ENCODE peak calls at places on chromosomes 7 and 10, in four cellular contexts. One of them, this sample, is unnamed.
A peak's percentile ranks its signal among the peaks of the same experiment; 100 is the strongest.

GRCh38 chr7:128904381-128905197 is 5.9 kb downstream of the KCP start:
- DNase-seq in K562: peak; percentile 66
- DNase-seq in HCT116: peak; percentile 52
- DNase-seq in GM12878: peak; percentile 35
- DNase-seq in this sample: peak; percentile 54

GRCh38 chr7:130441408-130441854 is 615 bp upstream of the CEP41 start:
- DNase-seq in K562: peak; percentile 31
- DNase-seq in GM12878: no peak
- DNase-seq in HCT116: no peak
- DNase-seq in this sample: no peak

GRCh38 chr10:84341538-84341856 is 13.1 kb downstream of the CCSER2 start:
- DNase-seq in K562: peak; percentile 30
- DNase-seq in GM12878: no peak
- DNase-seq in HCT116: no peak
- DNase-seq in this sample: no peak

GRCh38 chr7:157807510-157807909 is 470.7 kb downstream of the DNAJB6 start:
- DNase-seq in HCT116: peak; percentile 40
- DNase-seq in K562: no peak
- DNase-seq in GM12878: no peak
- DNase-seq in this sample: no peak

GRCh38 chr7:41046221-41046761 is 656.6 kb downstream of the INHBA start:
- DNase-seq in K562: no peak
- DNase-seq in HCT116: no peak
- DNase-seq in GM12878: no peak
- DNase-seq in this sample: no peak

GRCh38 chr7:111202321-111202720 is 111.4 kb downstream of the LRRN3 start:
- DNase-seq in K562: no peak
- DNase-seq in GM12878: no peak
- DNase-seq in HCT116: no peak
- DNase-seq in this sample: no peak

GRCh38 chr10:3534433-3534832 is 250.6 kb downstream of the KLF6 start:
- DNase-seq in HCT116: no peak
- DNase-seq in GM12878: no peak
- DNase-seq in K562: no peak
- DNase-seq in this sample: no peak

GRCh38 chr10:58621379-58622077 is 108.9 kb downstream of the BICC1 start:
- DNase-seq in GM12878: no peak
- DNase-seq in K562: no peak
- DNase-seq in HCT116: no peak
- DNase-seq in this sample: no peak

GRCh38 chr10:76428541-76429330 is 997.3 kb downstream of the LRMDA start:
- DNase-seq in GM12878: no peak
- DNase-seq in K562: no peak
- DNase-seq in HCT116: no peak
- DNase-seq in this sample: no peak

GRCh38 chr7:98555403-98555802 is 61.7 kb upstream of the NPTX2 start:
- DNase-seq in HCT116: no peak
- DNase-seq in K562: no peak
- DNase-seq in GM12878: no peak
- DNase-seq in this sample: no peak

GRCh38 chr10:119250641-119251314 is 43.4 kb downstream of the GRK5 start:
- DNase-seq in HCT116: no peak
- DNase-seq in GM12878: no peak
- DNase-seq in K562: no peak
- DNase-seq in this sample: no peak

GRCh38 chr10:28891058-28891713 is 213.9 kb downstream of the BAMBI start:
- DNase-seq in GM12878: no peak
- DNase-seq in K562: no peak
- DNase-seq in HCT116: no peak
- DNase-seq in this sample: no peak

GRCh38 chr10:36172054-36172531 is 530.0 kb upstream of the FZD8 start:
- DNase-seq in HCT116: no peak
- DNase-seq in K562: no peak
- DNase-seq in GM12878: no peak
- DNase-seq in this sample: no peak

GRCh38 chr10:113038183-113038582 is 88.1 kb downstream of the TCF7L2 start:
- DNase-seq in HCT116: no peak
- DNase-seq in K562: no peak
- DNase-seq in GM12878: no peak
- DNase-seq in this sample: no peak

GRCh38 chr7:8581842-8582241 is 148.4 kb downstream of the NXPH1 start:
- DNase-seq in HCT116: no peak
- DNase-seq in GM12878: no peak
- DNase-seq in K562: no peak
- DNase-seq in this sample: no peak

GRCh38 chr10:6298428-6298827 is 95.7 kb downstream of the PFKFB3 start:
- DNase-seq in HCT116: no peak
- DNase-seq in K562: no peak
- DNase-seq in GM12878: no peak
- DNase-seq in this sample: no peak

GRCh38 chr7:146937836-146938235 is 821.2 kb downstream of the CNTNAP2 start:
- DNase-seq in HCT116: no peak
- DNase-seq in K562: no peak
- DNase-seq in GM12878: no peak
- DNase-seq in this sample: no peak

DNA sequence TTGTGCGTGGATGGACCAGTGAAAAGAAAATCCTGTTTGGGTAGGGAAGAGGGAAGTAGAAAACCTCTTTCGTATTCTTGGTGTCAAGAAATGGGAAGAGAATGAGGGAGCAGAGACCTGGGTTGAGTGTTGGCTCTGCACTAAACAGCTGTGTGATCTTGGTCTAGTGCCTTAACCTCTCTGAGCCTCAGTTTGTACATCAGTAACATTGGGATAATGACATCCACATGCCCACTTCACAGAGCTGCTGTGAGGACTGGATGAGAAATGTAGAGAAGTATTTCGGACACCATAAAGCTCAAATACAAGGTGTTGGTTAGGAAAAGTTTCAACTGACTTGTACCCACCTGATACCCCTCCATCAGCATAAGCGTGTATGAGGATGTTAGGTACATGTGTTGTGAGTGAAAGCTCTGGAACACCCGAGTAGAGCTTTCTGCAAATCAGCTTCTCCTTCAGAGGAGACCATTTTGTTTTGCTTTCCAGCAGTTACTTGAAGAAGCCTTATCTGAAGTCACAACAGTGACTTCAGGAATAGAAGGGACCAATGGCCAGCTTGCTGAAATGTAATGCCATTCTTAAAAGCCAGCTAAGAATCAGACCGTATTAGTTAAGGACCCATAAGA is 11.2 kb downstream of the TRIM56 start:
- DNase-seq in HCT116: no peak
- DNase-seq in K562: no peak
- DNase-seq in GM12878: no peak
- DNase-seq in this sample: no peak
- TF ChIP-seq EGR1 in HCT116: no peak
- TF ChIP-seq EGR1 in K562: no peak
- TF ChIP-seq EGR1 in GM12878: no peak
- TF ChIP-seq EGR1 in this sample: no peak

GRCh38 chr7:12623885-12624498 is 53.5 kb downstream of the SCIN start:
- DNase-seq in K562: peak; percentile 21
- DNase-seq in HCT116: peak; percentile 13
- DNase-seq in GM12878: no peak
- DNase-seq in this sample: no peak
- TF ChIP-seq SRF in K562: no peak
- TF ChIP-seq SRF in HCT116: no peak
- TF ChIP-seq SRF in GM12878: no peak
- TF ChIP-seq SRF in this sample: no peak

DNA sequence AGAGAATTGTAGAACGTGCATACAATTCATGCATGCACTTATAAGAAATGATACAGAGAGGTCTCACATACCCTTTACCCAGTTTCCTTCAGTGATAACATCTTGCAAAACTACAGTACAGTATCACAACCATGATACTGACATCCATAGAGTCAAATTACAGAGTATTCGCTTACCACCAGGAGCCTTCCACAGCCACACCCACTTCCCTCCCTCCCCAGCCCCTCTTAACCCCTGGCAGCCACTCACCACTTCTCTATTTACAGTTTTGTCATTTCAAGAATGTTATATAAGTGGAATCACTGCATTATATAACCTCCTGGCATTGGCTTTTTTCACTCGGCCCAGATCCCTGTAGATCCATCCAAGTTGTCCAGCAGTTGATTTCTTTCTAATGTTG is 143.8 kb downstream of the ZNF248 start:
- DNase-seq in K562: no peak
- DNase-seq in GM12878: no peak
- DNase-seq in HCT116: no peak
- DNase-seq in this sample: no peak
- TF ChIP-seq EGR1 in K562: no peak
- TF ChIP-seq EGR1 in GM12878: no peak
- TF ChIP-seq EGR1 in HCT116: no peak
- TF ChIP-seq EGR1 in this sample: no peak

GRCh38 chr7:74506329-74506724 is 52.6 kb downstream of the GTF2IRD1 start:
- DNase-seq in K562: no peak
- DNase-seq in HCT116: no peak
- DNase-seq in GM12878: no peak
- DNase-seq in this sample: no peak

GRCh38 chr7:74503943-74504342 is 50.2 kb downstream of the GTF2IRD1 start:
- DNase-seq in GM12878: no peak
- DNase-seq in K562: no peak
- DNase-seq in HCT116: no peak
- DNase-seq in this sample: no peak

GRCh38 chr7:74507538-74508319 is 54.0 kb downstream of the GTF2IRD1 start:
- DNase-seq in GM12878: no peak
- DNase-seq in HCT116: no peak
- DNase-seq in K562: no peak
- DNase-seq in this sample: no peak

GRCh38 chr7:74503061-74503460 is 49.4 kb downstream of the GTF2IRD1 start:
- DNase-seq in GM12878: no peak
- DNase-seq in K562: no peak
- DNase-seq in HCT116: no peak
- DNase-seq in this sample: no peak

DNA sequence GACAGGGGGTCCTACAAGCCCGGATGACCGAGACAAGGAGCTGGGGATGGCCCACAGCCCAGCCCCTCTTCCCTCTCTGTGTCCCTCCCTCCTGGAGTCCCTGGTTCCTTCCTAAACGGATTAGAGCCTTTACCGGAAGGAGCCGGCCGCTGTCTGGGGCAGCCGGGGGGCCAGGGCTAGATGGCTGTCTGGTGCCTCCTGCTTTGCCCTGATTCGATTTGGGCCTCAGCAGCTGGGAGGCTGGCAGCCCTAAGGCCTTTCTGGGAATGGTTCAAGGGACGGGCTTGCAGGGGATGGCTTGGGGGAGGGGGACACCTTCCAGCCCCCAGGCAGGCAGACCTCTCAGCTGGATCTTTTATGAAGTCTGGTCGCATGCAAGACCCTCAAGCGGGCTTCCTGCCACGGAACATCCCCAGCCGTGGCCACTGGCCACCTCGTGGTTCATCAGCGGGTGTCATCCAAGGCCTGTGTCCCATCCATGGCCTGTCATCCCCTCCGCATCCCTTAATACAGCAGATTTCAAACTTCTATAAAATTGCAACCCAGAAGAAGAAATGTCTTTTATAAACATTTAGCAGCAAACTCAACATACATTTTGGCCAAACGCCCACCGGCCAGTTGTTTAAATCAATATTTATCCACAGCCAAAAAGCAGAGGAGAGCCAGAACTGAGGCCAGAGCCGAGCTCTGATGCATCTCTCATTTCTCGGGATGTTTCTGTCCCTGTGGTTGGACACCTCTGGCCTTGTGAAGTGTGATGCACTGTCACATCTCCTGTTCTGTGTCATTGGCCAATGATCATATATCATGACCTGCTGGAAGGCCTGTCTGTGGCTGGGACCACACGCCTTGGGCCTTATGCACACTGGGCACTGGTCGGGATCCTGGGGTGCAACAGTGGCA is 52.0 kb downstream of the GTF2IRD1 start:
- DNase-seq in GM12878: no peak
- DNase-seq in K562: no peak
- DNase-seq in HCT116: no peak
- DNase-seq in this sample: no peak
- TF ChIP-seq SRF in GM12878: no peak
- TF ChIP-seq SRF in K562: no peak
- TF ChIP-seq SRF in HCT116: no peak
- TF ChIP-seq SRF in this sample: no peak

GRCh38 chr7:91005024-91005423 is 259.2 kb upstream of the FZD1 start:
- DNase-seq in GM12878: no peak
- DNase-seq in HCT116: no peak
- DNase-seq in K562: no peak
- DNase-seq in this sample: no peak

GRCh38 chr7:91007371-91007770 is 256.9 kb upstream of the FZD1 start:
- DNase-seq in GM12878: no peak
- DNase-seq in HCT116: no peak
- DNase-seq in K562: no peak
- DNase-seq in this sample: no peak

GRCh38 chr7:90999989-91000979 is 263.9 kb upstream of the FZD1 start:
- DNase-seq in K562: no peak
- DNase-seq in HCT116: no peak
- DNase-seq in GM12878: no peak
- DNase-seq in this sample: no peak

DNA sequence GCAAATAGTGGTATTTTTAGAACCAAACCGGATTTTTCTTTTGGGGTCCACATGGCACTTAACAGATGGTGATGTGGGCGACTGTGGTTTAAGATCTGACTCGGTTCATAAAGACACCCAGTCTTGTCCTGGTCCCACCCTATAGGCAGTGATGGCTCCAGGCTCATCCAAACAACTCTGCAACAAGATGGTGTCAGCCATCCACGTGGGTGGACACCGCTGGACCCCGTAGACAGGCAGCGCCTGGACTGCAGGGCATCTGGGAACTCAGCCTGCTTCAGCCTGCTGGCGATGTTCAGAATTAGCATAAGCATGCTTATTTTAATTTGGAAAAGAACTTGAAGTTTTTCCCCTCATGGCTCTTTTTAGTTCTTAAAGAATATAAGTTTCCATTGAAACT is 258.4 kb upstream of the FZD1 start:
- DNase-seq in K562: no peak
- DNase-seq in GM12878: no peak
- DNase-seq in HCT116: no peak
- DNase-seq in this sample: no peak
- TF ChIP-seq EGR1 in K562: no peak
- TF ChIP-seq EGR1 in GM12878: no peak
- TF ChIP-seq EGR1 in HCT116: no peak
- TF ChIP-seq EGR1 in this sample: no peak